ENCODE peak calls at places on chromosomes 1 and 21, in six cellular contexts. T is breast epithelium, N is nucleus accumbens, U is endodermal cell, A is activated T-cell treated with anti-CD3 and anti-CD28 coated beads for 1 hour, H is NCI-H1694. S is an unnamed sample.

GRCh38 chr1:38656741-38657140 is 202.8 kb downstream of the RRAGC start:
- DNase-seq in U (no peak), T (no peak), H (no peak), N (no peak), A (no peak), S (peak)

GRCh38 chr1:87333692-87334347 is 5.1 kb downstream of the LMO4 start:
- DNase-seq in H (no peak), U (no peak), T (no peak), N (no peak), A (no peak), S (no peak)

GRCh38 chr1:168848041-168848440 is 119.0 kb upstream of the DPT start:
- DNase-seq in N (no peak), A (no peak), H (no peak), T (no peak), U (no peak), S (no peak)

GRCh38 chr1:160952129-160952510 is 2.5 kb downstream of the ITLN2 start:
- DNase-seq in A (no peak), H (no peak), U (no peak), N (no peak), T (no peak), S (no peak)

GRCh38 chr21:25513810-25514209 is 93.5 kb downstream of the MRPL39 start:
- DNase-seq in T (no peak), A (no peak), H (no peak), U (no peak), N (no peak), S (no peak)

GRCh38 chr1:177926201-177926600 is 43.7 kb downstream of the SEC16B start:
- DNase-seq in A (no peak), H (no peak), U (no peak), N (no peak), T (no peak), S (no peak)

GRCh38 chr1:19442150-19443096 is 42.9 kb downstream of the CAPZB start:
- DNase-seq in A (no peak), H (no peak), U (no peak), T (no peak), N (no peak), S (no peak)

GRCh38 chr1:90133133-90133532 is 138.2 kb downstream of the ZNF326 start:
- DNase-seq in A (no peak), U (peak), H (peak), T (no peak), N (no peak), S (peak)

GRCh38 chr1:111848852-111849545 is 93.3 kb downstream of the DDX20 start:
- DNase-seq in N (no peak), A (no peak), U (no peak), H (no peak), T (no peak), S (no peak)

S was measured in DMS 273 treated with DMSO at 0.1 percent for 48 hours.